ENCODE peak calls at places on chromosomes 2 and 18, in eight cellular contexts. C is EL; R is CD8-positive, alpha-beta T cell; A is MV-4-11; E is AML-193; Q is mesendoderm; D is sciatic nerve; Y is activated CD8-positive, alpha-beta memory T cell treated with anti-CD3 and anti-CD28 coated beads, Interleukin-2, amount 50 U/mL, for 48 hours. F is an unnamed sample.
A peak's percentile ranks its signal among the peaks of the same experiment; 100 is the strongest.

GRCh38 chr2:119247844-119248271 is 24.2 kb downstream of the STEAP3 start:
- DNase-seq in Q (no peak), E (no peak), C (no peak), D (no peak), Y (no peak), R (no peak), A (no peak), F (no peak)

GRCh38 chr18:47912794-47913594 is 17.5 kb downstream of the SMAD2 start:
- DNase-seq in Q (no peak), A (peak; percentile 31), Y (no peak), C (no peak), R (no peak), E (no peak), D (no peak), F (no peak)

GRCh38 chr18:22169889-22170420 is 566 bp downstream of the GATA6 start:
- DNase-seq in E (no peak), A (no peak), C (no peak), Q (peak; percentile 92), R (no peak), D (no peak), Y (no peak), F (no peak)

GRCh38 chr2:240211598-240212424 is 71.4 kb upstream of the OTOS start:
- DNase-seq in D (no peak), C (no peak), E (no peak), A (no peak), Y (no peak), R (no peak), Q (no peak), F (no peak)

GRCh38 chr2:236568068-236568921 is 1.3 kb upstream of the ACKR3 start:
- DNase-seq in R (no peak), A (no peak), Q (peak; percentile 54), E (no peak), C (peak; percentile 34), D (peak; percentile 78), Y (peak; percentile 76), F (no peak)

GRCh38 chr2:110773470-110773921 is 41.1 kb downstream of the ACOXL start:
- DNase-seq in E (no peak), D (no peak), C (no peak), Y (no peak), A (no peak), R (no peak), Q (no peak), F (no peak)

GRCh38 chr2:148670773-148671172 is 26.2 kb downstream of the EPC2 start:
- DNase-seq in A (no peak), R (no peak), E (no peak), Y (no peak), D (no peak), Q (no peak), C (peak; percentile 63), F (no peak)

GRCh38 chr18:75070625-75071483 is 138.1 kb downstream of the PTGR3 start:
- DNase-seq in E (peak; percentile 86), A (peak; percentile 84), D (no peak), Q (peak; percentile 55), R (peak; percentile 60), C (peak; percentile 75), Y (peak; percentile 75), F (peak; percentile 89)

GRCh38 chr2:207676827-207677354 is 34.5 kb upstream of the CCNYL1 start:
- DNase-seq in Q (peak; percentile 55), C (peak; percentile 86), E (no peak), D (no peak), A (peak; percentile 36), R (no peak), Y (no peak), F (no peak)

GRCh38 chr2:240513544-240514287 is 44.1 kb downstream of the ANKMY1 start:
- DNase-seq in Q (peak; percentile 70), Y (peak; percentile 90), R (peak; percentile 76), A (peak; percentile 66), D (peak; percentile 86), C (peak; percentile 83), E (peak; percentile 69), F (peak; percentile 84)

GRCh38 chr2:235773188-235773928 is 279.5 kb downstream of the AGAP1 start:
- DNase-seq in A (no peak), Y (no peak), R (no peak), E (no peak), D (no peak), C (no peak), Q (peak; percentile 55), F (no peak)

F was measured in vagina.